ENCODE peak calls at places on chromosome 21, in eight cellular contexts. K, R, S, A, V, D, H and X are unnamed samples.

GRCh38 chr21:39452207-39452964 is 616 bp downstream of the SH3BGR start:
- DNase-seq in K (peak), R (peak), S (peak), A (peak), V (no peak), D (no peak), H (no peak), X (no peak)

GRCh38 chr21:33843216-33843615 is 72.4 kb downstream of the ATP5PO start:
- DNase-seq in K (no peak), R (no peak), S (no peak), A (no peak), V (no peak), D (no peak), H (no peak), X (no peak)

GRCh38 chr21:31872072-31872451 is 758 bp upstream of the HUNK start:
- DNase-seq in K (no peak), R (no peak), S (no peak), A (no peak), V (no peak), D (no peak), H (no peak), X (no peak)

GRCh38 chr21:28084951-28085350 is 907.7 kb downstream of the LTN1 start:
- DNase-seq in K (no peak), R (no peak), S (no peak), A (no peak), V (no peak), D (no peak), H (no peak), X (no peak)

GRCh38 chr21:33478858-33479678 is 706 bp downstream of the TMEM50B start:
- DNase-seq in K (peak), R (peak), S (peak), A (no peak), V (no peak), D (peak), H (peak), X (peak)

GRCh38 chr21:46183910-46184624 is at the start of gene SPATC1L:
- DNase-seq in K (peak), R (peak), S (peak), A (no peak), V (peak), D (peak), H (peak), X (peak)

GRCh38 chr21:25862596-25862995 is 127.8 kb downstream of the GABPA start:
- DNase-seq in K (peak), R (peak), S (no peak), A (peak), V (peak), D (peak), H (no peak), X (peak)

GRCh38 chr21:46024983-46025860 is 43.7 kb downstream of the COL6A1 start:
- DNase-seq in K (peak), R (peak), S (no peak), A (no peak), V (no peak), D (no peak), H (no peak), X (no peak)

GRCh38 chr21:43370091-43370658 is 56.8 kb downstream of the SIK1 start:
- DNase-seq in K (peak), R (peak), S (peak), A (no peak), V (no peak), D (no peak), H (no peak), X (no peak)

GRCh38 chr21:41419921-41420862 is 5.8 kb upstream of the MX1 start:
- DNase-seq in K (peak), R (peak), S (peak), A (peak), V (peak), D (peak), H (peak), X (peak)

GRCh38 chr21:46115441-46116188 is 17.7 kb downstream of the COL6A2 start:
- DNase-seq in K (no peak), R (peak), S (no peak), A (no peak), V (no peak), D (peak), H (peak), X (no peak)

GRCh38 chr21:36847189-36847588 is 119.3 kb downstream of the HLCS start:
- DNase-seq in K (peak), R (peak), S (no peak), A (peak), V (peak), D (no peak), H (no peak), X (no peak)

GRCh38 chr21:41864311-41865001 is 14.7 kb downstream of the PRDM15 start:
- DNase-seq in K (no peak), R (no peak), S (no peak), A (no peak), V (no peak), D (no peak), H (peak), X (peak)

GRCh38 chr21:38669186-38669585 is 136.5 kb upstream of the ETS2 start:
- DNase-seq in K (peak), R (peak), S (peak), A (peak), V (no peak), D (no peak), H (peak), X (peak)

GRCh38 chr21:40051801-40052200 is 184.6 kb downstream of the PCP4 start:
- DNase-seq in K (no peak), R (no peak), S (no peak), A (no peak), V (no peak), D (no peak), H (no peak), X (no peak)